ENCODE peak calls at places on chromosomes 11 and 22, in five cellular contexts. O is left ventricle myocardium inferior; K is activated CD8-positive, alpha-beta memory T cell treated with anti-CD3 and anti-CD28 coated beads for 24 hours; X is body of pancreas; V is fibroblast of mammary gland. T is an unnamed sample.
A peak's percentile ranks its signal among the peaks of the same experiment; 100 is the strongest.

GRCh38 chr22:38751422-38752346 is 4.1 kb downstream of the SUN2 start:
- DNase-seq in K (peak; percentile 85), V (no peak), O (peak; percentile 41), X (no peak), T (peak; percentile 90)

GRCh38 chr11:129375731-129376657 is at the start of gene BARX2:
- DNase-seq in X (peak; percentile 63), O (peak; percentile 16), V (peak; percentile 64), K (peak; percentile 60), T (peak; percentile 77)

GRCh38 chr22:48760481-48761238 is 1067.0 kb downstream of the BRD1 start:
- DNase-seq in V (no peak), X (peak; percentile 1), K (no peak), O (no peak), T (peak; percentile 21)

GRCh38 chr11:86570020-86570419 is 102.4 kb downstream of the ME3 start:
- DNase-seq in O (no peak), V (no peak), K (no peak), X (no peak), T (no peak)

GRCh38 chr11:107691003-107691402 is 20.9 kb downstream of the SLN start:
- DNase-seq in X (no peak), K (no peak), O (no peak), V (peak; percentile 45), T (no peak)

GRCh38 chr11:132962026-132962425 is 570.3 kb downstream of the OPCML start:
- DNase-seq in O (no peak), V (no peak), X (no peak), K (no peak), T (no peak)

GRCh38 chr11:83702795-83703194 is 416.6 kb upstream of the CCDC90B start:
- DNase-seq in K (no peak), O (no peak), V (no peak), X (no peak), T (no peak)

GRCh38 chr11:95065336-95065735 is 1.4 kb upstream of the SRSF8 start:
- DNase-seq in O (no peak), K (no peak), X (no peak), V (no peak), T (no peak)

GRCh38 chr22:45125198-45125597 is 38.5 kb upstream of the NUP50 start:
- DNase-seq in K (no peak), O (no peak), V (peak; percentile 85), X (no peak), T (no peak)

GRCh38 chr22:19430890-19431541 is 517 bp downstream of the HIRA start:
- DNase-seq in O (peak; percentile 29), V (peak; percentile 25), X (peak; percentile 57), K (peak; percentile 70), T (peak; percentile 60)

GRCh38 chr11:14386895-14387480 is 28.0 kb upstream of the RRAS2 start:
- DNase-seq in O (peak; percentile 22), X (no peak), K (no peak), V (peak; percentile 68), T (no peak)

GRCh38 chr11:26522912-26523610 is 49.0 kb downstream of the MUC15 start:
- DNase-seq in V (peak; percentile 68), X (no peak), K (no peak), O (no peak), T (no peak)

GRCh38 chr22:11598492-11599440 is 3929.2 kb upstream of the OR11H1 start:
- DNase-seq in V (no peak), K (no peak), X (no peak), O (no peak), T (no peak)

GRCh38 chr22:49010901-49011300 is 816.8 kb downstream of the BRD1 start:
- DNase-seq in O (no peak), K (peak; percentile 9), X (peak; percentile 3), V (no peak), T (peak; percentile 36)

GRCh38 chr11:43072096-43072495 is 239.7 kb upstream of the API5 start:
- DNase-seq in X (no peak), V (no peak), O (no peak), K (no peak), T (no peak)

GRCh38 chr11:66579017-66579606 is 10.7 kb upstream of the CTSF start:
- DNase-seq in O (peak; percentile 80), X (peak; percentile 82), K (peak; percentile 94), V (peak; percentile 83), T (peak; percentile 88)

GRCh38 chr11:63491614-63492372 is 826 bp upstream of the PLAAT5 start:
- DNase-seq in V (no peak), O (no peak), K (no peak), X (peak; percentile 46), T (no peak)

GRCh38 chr11:70942593-70942992 is 309.8 kb downstream of the SHANK2 start:
- DNase-seq in V (peak; percentile 12), K (no peak), O (no peak), X (no peak), T (no peak)

GRCh38 chr11:69501891-69502860 is 20.7 kb downstream of the LINC01488 start:
- DNase-seq in V (no peak), K (no peak), X (no peak), O (peak; percentile 48), T (no peak)

T was measured in lower lobe of right lung.